ENCODE peak calls at places on chromosomes 11 and 22, in five cellular contexts. One of them, this sample, is unnamed.

GRCh38 chr11:77201991-77202841 is 74.2 kb downstream of the MYO7A start:
- DNase-seq in transverse colon: peak; percentile 3
- DNase-seq in NB4: no peak
- DNase-seq in stomach: peak; percentile 24
- DNase-seq in HCT116: no peak
- DNase-seq in this sample: no peak

GRCh38 chr11:75796091-75796435 is 18.9 kb upstream of the UVRAG start:
- DNase-seq in transverse colon: no peak
- DNase-seq in NB4: no peak
- DNase-seq in stomach: no peak
- DNase-seq in HCT116: no peak
- DNase-seq in this sample: no peak

GRCh38 chr11:11528986-11529385 is 92.8 kb downstream of the GALNT18 start:
- DNase-seq in transverse colon: no peak
- DNase-seq in NB4: no peak
- DNase-seq in stomach: no peak
- DNase-seq in HCT116: no peak
- DNase-seq in this sample: no peak

GRCh38 chr11:38460901-38461300 is 1862.9 kb upstream of the RAG2 start:
- DNase-seq in transverse colon: no peak
- DNase-seq in NB4: peak; percentile 6
- DNase-seq in stomach: peak; percentile 71
- DNase-seq in HCT116: no peak
- DNase-seq in this sample: no peak

GRCh38 chr11:46564459-46564858 is 29.4 kb downstream of the AMBRA1 start:
- DNase-seq in transverse colon: no peak
- DNase-seq in NB4: no peak
- DNase-seq in stomach: no peak
- DNase-seq in HCT116: no peak
- DNase-seq in this sample: no peak

GRCh38 chr11:19338375-19338774 is 97.6 kb upstream of the E2F8 start:
- DNase-seq in transverse colon: no peak
- DNase-seq in NB4: no peak
- DNase-seq in stomach: no peak
- DNase-seq in HCT116: no peak
- DNase-seq in this sample: no peak

GRCh38 chr22:44869196-44869595 is 116.8 kb downstream of the ARHGAP8 start:
- DNase-seq in transverse colon: no peak
- DNase-seq in NB4: no peak
- DNase-seq in stomach: no peak
- DNase-seq in HCT116: no peak
- DNase-seq in this sample: no peak

GRCh38 chr22:45783690-45784089 is 112.1 kb downstream of the ATXN10 start:
- DNase-seq in transverse colon: no peak
- DNase-seq in NB4: no peak
- DNase-seq in stomach: no peak
- DNase-seq in HCT116: no peak
- DNase-seq in this sample: no peak

GRCh38 chr11:118175031-118175531 is 1.4 kb downstream of the SCN2B start:
- DNase-seq in transverse colon: no peak
- DNase-seq in NB4: no peak
- DNase-seq in stomach: no peak
- DNase-seq in HCT116: no peak
- DNase-seq in this sample: no peak

GRCh38 chr11:112564228-112564955 is 303.7 kb upstream of the PLET1 start:
- DNase-seq in transverse colon: peak; percentile 9
- DNase-seq in NB4: no peak
- DNase-seq in stomach: no peak
- DNase-seq in HCT116: no peak
- DNase-seq in this sample: no peak

GRCh38 chr22:39220897-39221850 is 23.6 kb downstream of the PDGFB start:
- DNase-seq in transverse colon: no peak
- DNase-seq in NB4: no peak
- DNase-seq in stomach: no peak
- DNase-seq in HCT116: no peak
- DNase-seq in this sample: no peak

GRCh38 chr11:46117842-46118241 is 3.4 kb downstream of the PHF21A start:
- DNase-seq in transverse colon: no peak
- DNase-seq in NB4: peak; percentile 57
- DNase-seq in stomach: no peak
- DNase-seq in HCT116: no peak
- DNase-seq in this sample: peak; percentile 38

GRCh38 chr11:548700-549603 is 11.6 kb downstream of the LMNTD2 start:
- DNase-seq in transverse colon: no peak
- DNase-seq in NB4: no peak
- DNase-seq in stomach: no peak
- DNase-seq in HCT116: no peak
- DNase-seq in this sample: no peak

GRCh38 chr11:120227228-120227852 is 12.6 kb upstream of the POU2F3 start:
- DNase-seq in transverse colon: no peak
- DNase-seq in NB4: no peak
- DNase-seq in stomach: no peak
- DNase-seq in HCT116: no peak
- DNase-seq in this sample: no peak

GRCh38 chr11:119617343-119617713 is 111.7 kb downstream of the NECTIN1 start:
- DNase-seq in transverse colon: no peak
- DNase-seq in NB4: no peak
- DNase-seq in stomach: no peak
- DNase-seq in HCT116: no peak
- DNase-seq in this sample: no peak

GRCh38 chr22:30425327-30425615 is 297 bp upstream of the MTFP1 start:
- DNase-seq in transverse colon: no peak
- DNase-seq in NB4: no peak
- DNase-seq in stomach: no peak
- DNase-seq in HCT116: no peak
- DNase-seq in this sample: no peak

GRCh38 chr11:111376453-111376871 is 2.6 kb downstream of the POU2AF1 start:
- DNase-seq in transverse colon: no peak
- DNase-seq in NB4: no peak
- DNase-seq in stomach: no peak
- DNase-seq in HCT116: no peak
- DNase-seq in this sample: no peak

GRCh38 chr11:120203626-120204025 is 7.2 kb upstream of the OAF start:
- DNase-seq in transverse colon: no peak
- DNase-seq in NB4: no peak
- DNase-seq in stomach: no peak
- DNase-seq in HCT116: no peak
- DNase-seq in this sample: no peak

GRCh38 chr11:68798221-68798813 is 43.4 kb downstream of the CPT1A start:
- DNase-seq in transverse colon: peak; percentile 34
- DNase-seq in NB4: peak; percentile 55
- DNase-seq in stomach: no peak
- DNase-seq in HCT116: no peak
- DNase-seq in this sample: peak; percentile 67

GRCh38 chr22:40036591-40037225 is 42.0 kb downstream of the FAM83F start:
- DNase-seq in transverse colon: peak; percentile 68
- DNase-seq in NB4: peak; percentile 83
- DNase-seq in stomach: peak; percentile 63
- DNase-seq in HCT116: peak; percentile 62
- DNase-seq in this sample: peak; percentile 82

GRCh38 chr22:45885941-45886395 is 91.0 kb downstream of the WNT7B start:
- DNase-seq in transverse colon: no peak
- DNase-seq in NB4: no peak
- DNase-seq in stomach: no peak
- DNase-seq in HCT116: no peak
- DNase-seq in this sample: no peak

GRCh38 chr22:30159561-30160353 is 79.5 kb downstream of the HORMAD2 start:
- DNase-seq in transverse colon: no peak
- DNase-seq in NB4: no peak
- DNase-seq in stomach: no peak
- DNase-seq in HCT116: no peak
- DNase-seq in this sample: no peak

GRCh38 chr11:46557684-46558151 is 36.1 kb downstream of the AMBRA1 start:
- DNase-seq in transverse colon: no peak
- DNase-seq in NB4: no peak
- DNase-seq in stomach: peak; percentile 39
- DNase-seq in HCT116: peak; percentile 29
- DNase-seq in this sample: peak; percentile 89

GRCh38 chr11:82003671-82004148 is 730.0 kb downstream of the FAM181B start:
- DNase-seq in transverse colon: no peak
- DNase-seq in NB4: no peak
- DNase-seq in stomach: no peak
- DNase-seq in HCT116: no peak
- DNase-seq in this sample: no peak

GRCh38 chr11:36822829-36823228 is 224.8 kb upstream of the RAG2 start:
- DNase-seq in transverse colon: no peak
- DNase-seq in NB4: no peak
- DNase-seq in stomach: no peak
- DNase-seq in HCT116: no peak
- DNase-seq in this sample: no peak

GRCh38 chr11:66115638-66116410 is 45.8 kb downstream of the PACS1 start:
- DNase-seq in transverse colon: no peak
- DNase-seq in NB4: no peak
- DNase-seq in stomach: no peak
- DNase-seq in HCT116: no peak
- DNase-seq in this sample: no peak
- TF ChIP-seq POLR2A in transverse colon: no peak
- TF ChIP-seq POLR2A in NB4: no peak
- TF ChIP-seq POLR2A in stomach: no peak
- TF ChIP-seq POLR2A in HCT116: no peak
- TF ChIP-seq POLR2A in this sample: no peak

GRCh38 chr11:18254781-18255361 is 6.4 kb upstream of the SAA2 start:
- DNase-seq in transverse colon: no peak
- DNase-seq in NB4: no peak
- DNase-seq in stomach: no peak
- DNase-seq in HCT116: no peak
- DNase-seq in this sample: no peak
- TF ChIP-seq POLR2A in transverse colon: no peak
- TF ChIP-seq POLR2A in NB4: no peak
- TF ChIP-seq POLR2A in stomach: no peak
- TF ChIP-seq POLR2A in HCT116: no peak
- TF ChIP-seq POLR2A in this sample: no peak

GRCh38 chr11:22476589-22476988 is 138.4 kb downstream of the SLC17A6 start:
- DNase-seq in transverse colon: no peak
- DNase-seq in NB4: no peak
- DNase-seq in stomach: no peak
- DNase-seq in HCT116: no peak
- DNase-seq in this sample: no peak
- TF ChIP-seq POLR2A in transverse colon: no peak
- TF ChIP-seq POLR2A in NB4: no peak
- TF ChIP-seq POLR2A in stomach: no peak
- TF ChIP-seq POLR2A in HCT116: no peak
- TF ChIP-seq POLR2A in this sample: no peak

GRCh38 chr11:65425971-65426838 is 3.6 kb downstream of the NEAT1 start:
- DNase-seq in transverse colon: peak; percentile 60
- DNase-seq in NB4: peak; percentile 98
- DNase-seq in stomach: peak; percentile 40
- DNase-seq in HCT116: peak; percentile 42
- DNase-seq in this sample: peak; percentile 92
- TF ChIP-seq POLR2A in transverse colon: peak; percentile 43
- TF ChIP-seq POLR2A in NB4: peak; percentile 17
- TF ChIP-seq POLR2A in stomach: no peak
- TF ChIP-seq POLR2A in HCT116: no peak
- TF ChIP-seq POLR2A in this sample: no peak

GRCh38 chr11:64305075-64305690 is at the start of gene ESRRA:
- DNase-seq in transverse colon: peak; percentile 100
- DNase-seq in NB4: peak; percentile 100
- DNase-seq in stomach: peak; percentile 100
- DNase-seq in HCT116: peak; percentile 96
- DNase-seq in this sample: peak; percentile 100
- TF ChIP-seq POLR2A in transverse colon: peak; percentile 33
- TF ChIP-seq POLR2A in NB4: peak; percentile 57
- TF ChIP-seq POLR2A in stomach: no peak
- TF ChIP-seq POLR2A in HCT116: no peak
- TF ChIP-seq POLR2A in this sample: no peak

GRCh38 chr11:10303558-10304363 is 1.1 kb upstream of the ADM start:
- DNase-seq in transverse colon: peak; percentile 74
- DNase-seq in NB4: peak; percentile 84
- DNase-seq in stomach: peak; percentile 48
- DNase-seq in HCT116: no peak
- DNase-seq in this sample: peak; percentile 70
- TF ChIP-seq POLR2A in transverse colon: peak; percentile 78
- TF ChIP-seq POLR2A in NB4: no peak
- TF ChIP-seq POLR2A in stomach: no peak
- TF ChIP-seq POLR2A in HCT116: peak; percentile 67
- TF ChIP-seq POLR2A in this sample: no peak

GRCh38 chr11:95089620-95090542 is at the start of gene ENDOD1:
- DNase-seq in transverse colon: peak; percentile 88
- DNase-seq in NB4: peak; percentile 87
- DNase-seq in stomach: peak; percentile 85
- DNase-seq in HCT116: no peak
- DNase-seq in this sample: peak; percentile 94
- TF ChIP-seq POLR2A in transverse colon: peak; percentile 22
- TF ChIP-seq POLR2A in NB4: no peak
- TF ChIP-seq POLR2A in stomach: no peak
- TF ChIP-seq POLR2A in HCT116: peak; percentile 90
- TF ChIP-seq POLR2A in this sample: peak; percentile 80

GRCh38 chr11:72793452-72794367 is at the start of gene STARD10:
- DNase-seq in transverse colon: peak; percentile 96
- DNase-seq in NB4: peak; percentile 98
- DNase-seq in stomach: peak; percentile 97
- DNase-seq in HCT116: peak; percentile 87
- DNase-seq in this sample: peak; percentile 97
- TF ChIP-seq POLR2A in transverse colon: peak; percentile 37
- TF ChIP-seq POLR2A in NB4: no peak
- TF ChIP-seq POLR2A in stomach: no peak
- TF ChIP-seq POLR2A in HCT116: peak; percentile 20
- TF ChIP-seq POLR2A in this sample: peak; percentile 49